ENCODE peak calls at places on chromosomes 7 and 10, in six cellular contexts. C, H, A, B, V and Y are unnamed samples.

GRCh38 chr7:148142660-148143248 is 447.8 kb upstream of the C7orf33 start:
- DNase-seq in C (peak), H (no peak), A (peak), B (peak), V (no peak), Y (peak)

GRCh38 chr7:11244149-11244548 is 270.5 kb downstream of the PHF14 start:
- DNase-seq in C (no peak), H (no peak), A (no peak), B (no peak), V (no peak), Y (no peak)

GRCh38 chr7:24123061-24123460 is 160.9 kb upstream of the NPY start:
- DNase-seq in C (no peak), H (no peak), A (no peak), B (no peak), V (no peak), Y (no peak)

GRCh38 chr7:1508277-1508758 is 4.1 kb upstream of the INTS1 start:
- DNase-seq in C (no peak), H (no peak), A (peak), B (no peak), V (no peak), Y (no peak)

GRCh38 chr7:24617957-24618616 is 44.8 kb downstream of the PALS2 start:
- DNase-seq in C (no peak), H (no peak), A (no peak), B (no peak), V (peak), Y (no peak)

GRCh38 chr10:26857991-26858706 is 2.6 kb downstream of the ABI1 start:
- DNase-seq in C (peak), H (no peak), A (no peak), B (peak), V (no peak), Y (no peak)

GRCh38 chr7:1030444-1031070 is 13.8 kb upstream of the GPR146 start:
- DNase-seq in C (no peak), H (no peak), A (no peak), B (no peak), V (no peak), Y (no peak)

GRCh38 chr7:55491346-55491745 is 81.0 kb downstream of the VOPP1 start:
- DNase-seq in C (no peak), H (no peak), A (no peak), B (no peak), V (no peak), Y (no peak)

GRCh38 chr10:94546616-94547175 is 1.1 kb downstream of the HELLS start:
- DNase-seq in C (peak), H (no peak), A (no peak), B (no peak), V (no peak), Y (no peak)

GRCh38 chr7:745431-745980 is 18.4 kb upstream of the PRKAR1B start:
- DNase-seq in C (no peak), H (no peak), A (no peak), B (no peak), V (no peak), Y (no peak)

GRCh38 chr7:127733976-127734375 is 82.0 kb downstream of the SND1 start:
- DNase-seq in C (peak), H (no peak), A (no peak), B (peak), V (no peak), Y (no peak)

GRCh38 chr10:111209666-111210065 is 132.8 kb downstream of the ADRA2A start:
- DNase-seq in C (no peak), H (no peak), A (no peak), B (no peak), V (no peak), Y (no peak)

GRCh38 chr7:142528608-142529408 is 220.5 kb upstream of the PRSS1 start:
- DNase-seq in C (no peak), H (no peak), A (peak), B (peak), V (no peak), Y (no peak)

GRCh38 chr10:16891375-16892313 is 74.4 kb upstream of the RSU1 start:
- DNase-seq in C (peak), H (peak), A (peak), B (peak), V (peak), Y (peak)

GRCh38 chr7:82904871-82905270 is 257.8 kb downstream of the PCLO start:
- DNase-seq in C (no peak), H (no peak), A (no peak), B (no peak), V (no peak), Y (no peak)

GRCh38 chr7:50739744-50740455 is 42.8 kb downstream of the GRB10 start:
- DNase-seq in C (no peak), H (no peak), A (no peak), B (peak), V (no peak), Y (no peak)

GRCh38 chr10:100996678-100997363 is 2.8 kb upstream of the LZTS2 start:
- DNase-seq in C (no peak), H (no peak), A (peak), B (peak), V (peak), Y (peak)

GRCh38 chr7:134660242-134660785 is 13.7 kb downstream of the BPGM start:
- DNase-seq in C (peak), H (no peak), A (peak), B (no peak), V (no peak), Y (no peak)

GRCh38 chr10:130723704-130724103 is 587.5 kb downstream of the GLRX3 start:
- DNase-seq in C (no peak), H (no peak), A (no peak), B (no peak), V (no peak), Y (no peak)

GRCh38 chr10:71213761-71214440 is 1.5 kb downstream of the UNC5B start:
- DNase-seq in C (peak), H (no peak), A (no peak), B (peak), V (no peak), Y (no peak)

GRCh38 chr10:13955426-13955825 is 368.7 kb downstream of the PRPF18 start:
- DNase-seq in C (no peak), H (no peak), A (no peak), B (no peak), V (no peak), Y (no peak)

GRCh38 chr7:79217468-79217867 is 236.0 kb downstream of the MAGI2 start:
- DNase-seq in C (peak), H (no peak), A (peak), B (no peak), V (no peak), Y (no peak)

GRCh38 chr10:1425886-1426285 is 311.4 kb downstream of the ADARB2 start:
- DNase-seq in C (no peak), H (no peak), A (no peak), B (no peak), V (no peak), Y (no peak)

GRCh38 chr7:121026577-121027111 is 38.1 kb downstream of the CPED1 start:
- DNase-seq in C (no peak), H (no peak), A (no peak), B (no peak), V (no peak), Y (no peak)
- H2BK5ac ChIP-seq in C (peak), H (no peak), A (no peak), B (no peak), V (no peak), Y (no peak)

GRCh38 chr10:124916585-124917167 is 25.2 kb upstream of the ZRANB1 start:
- DNase-seq in C (peak), H (peak), A (peak), B (peak), V (peak), Y (peak)

GRCh38 chr10:124916098-124916584 is 25.8 kb upstream of the ZRANB1 start:
- DNase-seq in C (peak), H (no peak), A (peak), B (no peak), V (no peak), Y (no peak)

GRCh38 chr10:124918906-124919305 is 23.0 kb upstream of the ZRANB1 start:
- DNase-seq in C (peak), H (no peak), A (no peak), B (no peak), V (no peak), Y (no peak)

GRCh38 chr10:124917939-124918830 is 23.7 kb upstream of the ZRANB1 start:
- DNase-seq in C (peak), H (no peak), A (no peak), B (no peak), V (no peak), Y (no peak)

GRCh38 chr10:124917168-124917938 is 24.6 kb upstream of the ZRANB1 start:
- DNase-seq in C (peak), H (no peak), A (peak), B (peak), V (peak), Y (peak)
- H2BK5ac ChIP-seq in C (peak), H (peak), A (peak), B (no peak), V (peak), Y (peak)

GRCh38 chr10:30116254-30116573 is 56.8 kb upstream of the JCAD start:
- DNase-seq in C (no peak), H (no peak), A (no peak), B (no peak), V (no peak), Y (no peak)

GRCh38 chr10:30118590-30118989 is 59.2 kb upstream of the JCAD start:
- DNase-seq in C (no peak), H (no peak), A (peak), B (no peak), V (no peak), Y (no peak)

GRCh38 chr10:30125484-30125883 is 66.1 kb upstream of the JCAD start:
- DNase-seq in C (no peak), H (no peak), A (no peak), B (no peak), V (no peak), Y (no peak)

GRCh38 chr10:30124706-30125105 is 65.3 kb upstream of the JCAD start:
- DNase-seq in C (no peak), H (no peak), A (no peak), B (no peak), V (no peak), Y (no peak)

DNA sequence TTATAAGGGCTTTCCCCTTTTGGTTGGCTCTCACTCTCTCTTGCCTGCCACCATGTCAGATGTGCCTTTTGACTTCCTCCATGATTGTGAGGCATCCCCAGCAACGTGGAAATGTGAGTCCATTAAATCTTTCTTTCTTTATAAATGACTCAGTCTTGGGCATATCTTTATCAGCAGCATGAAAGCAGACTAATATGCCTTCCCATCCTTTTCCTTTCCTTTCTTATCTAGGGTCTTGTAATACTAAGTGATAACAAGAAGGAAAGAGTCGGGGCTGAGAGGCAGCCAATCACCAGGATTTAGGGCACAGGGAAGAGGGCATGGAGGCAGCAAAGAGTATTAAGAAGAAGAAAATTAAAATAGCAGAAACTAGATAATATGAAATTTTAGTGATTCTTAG is 62.0 kb upstream of the JCAD start:
- DNase-seq in C (no peak), H (no peak), A (no peak), B (no peak), V (no peak), Y (no peak)
- H2BK5ac ChIP-seq in C (no peak), H (no peak), A (no peak), B (no peak), V (no peak), Y (no peak)

GRCh38 chr10:58435297-58435696 is 50.1 kb downstream of the TFAM start:
- DNase-seq in C (peak), H (no peak), A (peak), B (peak), V (peak), Y (no peak)
- H2BK5ac ChIP-seq in C (peak), H (no peak), A (peak), B (no peak), V (no peak), Y (no peak)

DNA sequence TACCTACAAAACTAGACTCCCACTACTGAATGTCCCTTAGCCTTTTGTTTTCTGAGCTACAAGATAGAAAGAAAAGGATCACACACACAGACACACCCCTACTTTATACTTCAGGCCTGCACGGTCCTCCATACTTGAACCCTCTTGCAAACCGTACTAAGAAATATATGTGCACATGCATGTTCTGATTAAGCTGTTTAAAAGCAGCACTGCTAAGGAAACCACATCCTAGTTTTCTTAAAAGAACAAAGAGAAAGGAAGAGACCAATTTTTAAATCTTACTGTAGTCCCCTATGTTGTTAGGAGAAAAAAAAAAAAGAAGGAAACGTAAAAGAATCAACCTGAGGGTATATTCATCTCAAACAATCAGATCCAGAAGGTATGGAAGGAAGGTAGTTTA is 501.2 kb downstream of the PARD3 start:
- DNase-seq in C (no peak), H (no peak), A (no peak), B (no peak), V (no peak), Y (no peak)
- H2BK5ac ChIP-seq in C (peak), H (no peak), A (no peak), B (no peak), V (no peak), Y (no peak)

GRCh38 chr10:33099748-33100147 is 141.7 kb upstream of the ITGB1 start:
- DNase-seq in C (peak), H (no peak), A (no peak), B (no peak), V (no peak), Y (no peak)
- H2BK5ac ChIP-seq in C (peak), H (no peak), A (no peak), B (no peak), V (no peak), Y (no peak)

DNA sequence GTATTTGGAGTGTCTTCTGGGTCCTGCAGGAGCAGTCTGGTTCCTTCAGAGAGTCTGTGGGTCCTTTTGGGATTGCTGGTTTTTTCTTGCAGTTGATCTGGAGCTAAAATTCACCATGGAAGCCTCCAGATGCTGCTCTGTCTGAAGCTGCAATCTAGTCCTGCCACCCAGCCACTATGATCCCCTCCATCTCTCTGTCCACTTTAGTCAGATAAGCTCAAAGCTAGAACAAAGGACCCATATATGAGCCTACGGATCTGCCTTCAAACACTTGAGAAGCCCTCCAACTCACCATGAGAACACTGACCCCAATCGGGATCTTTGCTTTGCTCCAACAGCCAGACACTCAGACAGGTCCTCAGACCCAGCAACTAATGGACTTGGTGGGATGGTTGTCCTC is 618 bp upstream of the TBXAS1 start:
- DNase-seq in C (no peak), H (no peak), A (no peak), B (no peak), V (no peak), Y (no peak)
- H2BK5ac ChIP-seq in C (no peak), H (no peak), A (no peak), B (no peak), V (no peak), Y (no peak)

GRCh38 chr10:75057680-75058079 is 53.8 kb upstream of the SAMD8 start:
- DNase-seq in C (no peak), H (no peak), A (no peak), B (peak), V (no peak), Y (no peak)
- H2BK5ac ChIP-seq in C (no peak), H (no peak), A (no peak), B (no peak), V (no peak), Y (no peak)

GRCh38 chr10:43408710-43409384 is at the start of gene HNRNPF:
- DNase-seq in C (peak), H (peak), A (peak), B (peak), V (peak), Y (peak)
- H2BK5ac ChIP-seq in C (peak), H (peak), A (peak), B (peak), V (no peak), Y (peak)

GRCh38 chr7:151060113-151060415 is 675 bp downstream of the SLC4A2 start:
- DNase-seq in C (no peak), H (no peak), A (no peak), B (peak), V (peak), Y (no peak)
- H2BK5ac ChIP-seq in C (peak), H (peak), A (peak), B (no peak), V (no peak), Y (peak)